ENCODE peak calls at places on chromosomes 5 and 9, in ten cellular contexts. I is adipocyte; U is astrocyte; Q is MM.1S; K is neuronal stem cell; J is CD4-positive, CD25-positive, alpha-beta regulatory T cell; S is naive thymus-derived CD4-positive, alpha-beta T cell; M is upper lobe of right lung; W is effector memory CD4-positive, alpha-beta T cell; G is neural progenitor cell. A is an unnamed sample.

GRCh38 chr5:115873392-115873791 is 31.7 kb downstream of the AP3S1 start:
- DNase-seq in I (peak; percentile 50), U (peak; percentile 74), Q (no peak), K (no peak), J (no peak), S (no peak), M (no peak), W (no peak), G (no peak), A (no peak)

GRCh38 chr5:139287890-139288635 is 5.5 kb upstream of the MATR3 start:
- DNase-seq in I (no peak), U (no peak), Q (peak; percentile 33), K (no peak), J (peak; percentile 60), S (peak; percentile 35), M (no peak), W (no peak), G (no peak), A (peak; percentile 50)

GRCh38 chr5:32687167-32687831 is 23.8 kb upstream of the NPR3 start:
- DNase-seq in I (peak; percentile 53), U (peak; percentile 43), Q (no peak), K (no peak), J (no peak), S (no peak), M (no peak), W (no peak), G (no peak), A (no peak)

GRCh38 chr5:92372766-92373165 is 989.6 kb upstream of the ARRDC3 start:
- DNase-seq in I (no peak), U (peak; percentile 57), Q (no peak), K (no peak), J (no peak), S (no peak), M (no peak), W (no peak), G (no peak), A (no peak)

GRCh38 chr9:2153599-2154217 is 138.6 kb downstream of the SMARCA2 start:
- DNase-seq in I (no peak), U (no peak), Q (no peak), K (no peak), J (no peak), S (no peak), M (no peak), W (no peak), G (no peak), A (no peak)

GRCh38 chr9:114611516-114612271 is 603 bp downstream of the TMEM268 start:
- DNase-seq in I (peak; percentile 89), U (peak; percentile 55), Q (peak; percentile 61), K (no peak), J (peak; percentile 56), S (peak; percentile 34), M (peak; percentile 86), W (no peak), G (no peak), A (peak; percentile 62)

GRCh38 chr9:4666042-4666699 is at the start of gene SPATA6L:
- DNase-seq in I (peak; percentile 70), U (peak; percentile 33), Q (no peak), K (no peak), J (peak; percentile 46), S (peak; percentile 47), M (peak; percentile 92), W (no peak), G (peak; percentile 43), A (no peak)

GRCh38 chr5:760363-761205 is 23.9 kb downstream of the ZDHHC11B start:
- DNase-seq in I (no peak), U (no peak), Q (peak; percentile 76), K (no peak), J (no peak), S (no peak), M (peak; percentile 56), W (no peak), G (no peak), A (no peak)

GRCh38 chr9:110197330-110198187 is 10.4 kb downstream of the C9orf152 start:
- DNase-seq in I (peak; percentile 43), U (no peak), Q (no peak), K (no peak), J (no peak), S (no peak), M (no peak), W (no peak), G (no peak), A (no peak)

GRCh38 chr9:124326378-124326777 is 68.6 kb downstream of the NEK6 start:
- DNase-seq in I (no peak), U (no peak), Q (no peak), K (no peak), J (no peak), S (no peak), M (no peak), W (no peak), G (no peak), A (no peak)

GRCh38 chr5:80686757-80687156 is 32.0 kb upstream of the DHFR start:
- DNase-seq in I (peak; percentile 71), U (peak; percentile 7), Q (no peak), K (no peak), J (peak; percentile 23), S (peak; percentile 42), M (no peak), W (no peak), G (no peak), A (peak; percentile 19)

GRCh38 chr5:115657883-115658233 is 32.0 kb upstream of the TMED7 start:
- DNase-seq in I (peak; percentile 72), U (peak; percentile 92), Q (no peak), K (no peak), J (no peak), S (no peak), M (no peak), W (no peak), G (no peak), A (no peak)

GRCh38 chr9:82202808-82203207 is 214.2 kb downstream of the SPATA31D1 start:
- DNase-seq in I (peak; percentile 68), U (peak; percentile 67), Q (no peak), K (no peak), J (no peak), S (no peak), M (no peak), W (no peak), G (no peak), A (no peak)

GRCh38 chr9:125486576-125486975 is 220.4 kb downstream of the MAPKAP1 start:
- DNase-seq in I (no peak), U (no peak), Q (no peak), K (no peak), J (no peak), S (no peak), M (no peak), W (no peak), G (no peak), A (no peak)

GRCh38 chr9:32423371-32423770 is 38.9 kb downstream of the ACO1 start:
- DNase-seq in I (peak; percentile 45), U (peak; percentile 87), Q (no peak), K (no peak), J (no peak), S (no peak), M (no peak), W (no peak), G (no peak), A (no peak)

GRCh38 chr9:69981686-69982450 is 61.8 kb upstream of the MAMDC2 start:
- DNase-seq in I (peak; percentile 26), U (peak; percentile 72), Q (no peak), K (no peak), J (no peak), S (no peak), M (no peak), W (no peak), G (peak; percentile 7), A (no peak)

GRCh38 chr5:142713151-142713706 is 27.3 kb upstream of the FGF1 start:
- DNase-seq in I (peak; percentile 97), U (peak; percentile 54), Q (peak; percentile 86), K (peak; percentile 93), J (peak; percentile 90), S (peak; percentile 87), M (peak; percentile 93), W (peak; percentile 56), G (peak; percentile 92), A (peak; percentile 90)

DNA sequence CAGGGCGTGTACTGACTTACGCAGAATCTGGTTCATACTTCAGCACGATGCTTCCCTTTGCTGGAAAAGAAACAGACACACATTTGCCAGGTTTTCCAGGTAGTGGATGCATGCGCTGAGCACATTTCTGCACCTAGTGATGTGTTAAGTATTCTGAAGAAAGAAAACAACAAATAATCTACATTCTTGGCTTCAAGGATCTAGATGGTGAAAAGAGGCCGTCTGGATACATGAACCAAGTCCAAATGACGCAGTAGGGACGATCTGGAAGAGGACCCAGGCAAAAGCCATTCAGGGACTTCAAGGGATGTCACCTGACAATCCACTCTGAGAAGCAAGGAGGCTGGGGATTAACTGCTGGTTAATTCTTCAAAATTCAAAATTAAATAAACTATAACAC is 30.4 kb downstream of the NSUN2 start:
- DNase-seq in I (no peak), U (no peak), Q (no peak), K (no peak), J (no peak), S (no peak), M (no peak), W (no peak), G (no peak), A (no peak)
- H3K36me3 ChIP-seq in I (peaks cover 86% of the 10 kb centered on the region), U (peaks cover 67% of the 10 kb centered on the region), Q (peaks cover 15% of the 10 kb centered on the region), K (peaks cover 51% of the 10 kb centered on the region), J (peaks cover 91% of the 10 kb centered on the region), S (peaks cover 34% of the 10 kb centered on the region), M (peaks cover 93% of the 10 kb centered on the region), W (peaks cover 88% of the 10 kb centered on the region), G (no peaks in the 10 kb centered on the region), A (peaks cover 99% of the 10 kb centered on the region)

GRCh38 chr5:149740866-149741459 is 10.9 kb downstream of the PPARGC1B start:
- DNase-seq in I (no peak), U (no peak), Q (no peak), K (no peak), J (no peak), S (no peak), M (no peak), W (no peak), G (no peak), A (no peak)
- H3K36me3 ChIP-seq in I (no peaks in the 10 kb centered on the region), U (no peaks in the 10 kb centered on the region), Q (no peaks in the 10 kb centered on the region), K (no peaks in the 10 kb centered on the region), J (no peaks in the 10 kb centered on the region), S (no peaks in the 10 kb centered on the region), M (no peaks in the 10 kb centered on the region), W (no peaks in the 10 kb centered on the region), G (no peaks in the 10 kb centered on the region), A (peaks cover 10% of the 10 kb centered on the region)

GRCh38 chr5:179822444-179822990 is 1.8 kb downstream of the SQSTM1 start:
- DNase-seq in I (no peak), U (no peak), Q (no peak), K (no peak), J (no peak), S (no peak), M (no peak), W (no peak), G (no peak), A (no peak)
- H3K36me3 ChIP-seq in I (peaks cover 57% of the 10 kb centered on the region), U (peaks cover 28% of the 10 kb centered on the region), Q (peaks cover 19% of the 10 kb centered on the region), K (peaks cover 27% of the 10 kb centered on the region), J (peaks cover 40% of the 10 kb centered on the region), S (peaks cover 8% of the 10 kb centered on the region), M (peaks cover 58% of the 10 kb centered on the region), W (peaks cover 45% of the 10 kb centered on the region), G (no peaks in the 10 kb centered on the region), A (peaks cover 47% of the 10 kb centered on the region)

DNA sequence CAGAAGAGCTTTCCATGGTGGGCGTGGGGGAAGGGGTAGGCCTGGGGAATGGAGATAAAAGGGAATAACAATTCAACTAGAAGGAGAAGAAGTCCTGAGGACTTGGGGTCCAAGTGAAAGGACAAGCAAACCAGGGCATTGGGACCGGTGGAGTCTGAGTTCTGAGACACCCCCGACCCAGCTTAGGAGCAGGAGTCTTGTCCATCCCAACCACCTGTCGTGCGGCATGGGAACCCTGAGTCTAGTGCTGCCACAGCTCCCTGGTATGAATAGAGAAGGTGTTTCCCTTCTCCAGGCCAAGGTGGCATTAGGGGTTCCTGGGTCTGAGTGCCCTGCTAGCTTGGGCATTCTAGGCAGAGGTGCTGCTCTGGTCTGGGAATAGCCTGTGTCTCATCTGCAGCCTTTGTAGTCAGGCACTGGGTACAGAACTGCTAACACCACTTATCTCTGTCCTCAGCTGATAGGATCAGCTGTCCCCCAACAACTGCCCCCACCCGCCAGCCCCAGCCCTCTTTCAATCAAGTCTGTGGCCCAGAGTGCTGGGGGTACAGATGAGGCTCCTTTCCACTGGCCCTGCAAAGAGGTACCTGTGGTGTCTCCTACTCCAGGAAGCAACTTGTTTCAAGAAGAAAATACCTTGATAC is 9.9 kb downstream of the HNRNPAB start:
- DNase-seq in I (no peak), U (no peak), Q (no peak), K (no peak), J (no peak), S (no peak), M (no peak), W (no peak), G (no peak), A (no peak)
- H3K36me3 ChIP-seq in I (peaks cover 89% of the 10 kb centered on the region), U (peaks cover 74% of the 10 kb centered on the region), Q (peaks cover 24% of the 10 kb centered on the region), K (peaks cover 68% of the 10 kb centered on the region), J (peaks cover 85% of the 10 kb centered on the region), S (peaks cover 20% of the 10 kb centered on the region), M (peaks cover 92% of the 10 kb centered on the region), W (peaks cover 81% of the 10 kb centered on the region), G (peaks cover 6% of the 10 kb centered on the region), A (peaks cover 97% of the 10 kb centered on the region)